ENCODE peak calls at places on chromosomes 7 and 10, in nine cellular contexts. S is ovary, Z is breast epithelium, O is nephron progenitor cell, R is AG09319, T is CD14-positive monocyte, M is cardiac fibroblast, L is glutamatergic neuron, Y is esophagus squamous epithelium. E is an unnamed sample.
A peak's percentile ranks its signal among the peaks of the same experiment; 100 is the strongest.

GRCh38 chr7:74101061-74101681 is 17.6 kb downstream of the LIMK1 start:
- DNase-seq in L (no peak), R (no peak), O (no peak), M (no peak), Z (no peak), S (no peak), T (no peak), Y (no peak), E (no peak)

GRCh38 chr10:115903845-115904244 is 369.2 kb downstream of the GFRA1 start:
- DNase-seq in Y (no peak), R (no peak), Z (no peak), M (no peak), T (no peak), O (no peak), L (no peak), S (no peak), E (no peak)

GRCh38 chr7:16697507-16698199 is 51.7 kb downstream of the BZW2 start:
- DNase-seq in O (no peak), R (no peak), T (no peak), M (peak; percentile 73), S (no peak), Z (no peak), L (no peak), Y (no peak), E (no peak)

GRCh38 chr7:139647812-139648616 is 124.5 kb downstream of the CLEC2L start:
- DNase-seq in O (no peak), L (no peak), M (peak; percentile 31), Z (no peak), T (no peak), Y (no peak), S (no peak), R (no peak), E (no peak)

GRCh38 chr7:131480384-131481315 is 75.8 kb downstream of the PODXL start:
- DNase-seq in S (no peak), M (peak; percentile 67), O (no peak), R (no peak), L (no peak), T (no peak), Z (no peak), Y (no peak), E (no peak)

GRCh38 chr7:151089893-151090730 is 3.8 kb downstream of the AGAP3 start:
- DNase-seq in Z (no peak), S (no peak), M (no peak), O (no peak), R (no peak), T (no peak), Y (no peak), L (no peak), E (no peak)

GRCh38 chr10:100826983-100827818 is 81.8 kb downstream of the PAX2 start:
- DNase-seq in M (no peak), L (peak; percentile 55), Y (no peak), S (no peak), R (no peak), T (no peak), O (peak; percentile 56), Z (peak; percentile 52), E (peak; percentile 51)

GRCh38 chr10:44383749-44384600 is 922 bp downstream of the CXCL12 start:
- DNase-seq in L (peak; percentile 55), O (peak; percentile 57), S (peak; percentile 49), Z (no peak), M (peak; percentile 54), R (no peak), Y (no peak), T (no peak), E (no peak)

GRCh38 chr7:6252310-6252709 is 20.1 kb downstream of the CYTH3 start:
- DNase-seq in Y (no peak), L (no peak), T (no peak), R (no peak), S (no peak), Z (no peak), O (no peak), M (peak; percentile 87), E (no peak)

GRCh38 chr10:6135589-6136168 is 46.8 kb downstream of the RBM17 start:
- DNase-seq in Y (no peak), R (no peak), T (no peak), S (no peak), Z (no peak), L (no peak), M (no peak), O (no peak), E (no peak)

GRCh38 chr7:105990141-105990540 is 27.1 kb downstream of the CDHR3 start:
- DNase-seq in Y (no peak), R (no peak), T (no peak), Z (no peak), L (no peak), O (no peak), M (no peak), S (no peak), E (no peak)

GRCh38 chr10:75396861-75397570 is 4.5 kb downstream of the ZNF503 start:
- DNase-seq in M (peak; percentile 23), L (peak; percentile 49), O (peak; percentile 52), R (no peak), S (peak; percentile 59), Z (no peak), Y (no peak), T (no peak), E (no peak)

GRCh38 chr7:94061316-94061715 is 57.2 kb upstream of the BET1 start:
- DNase-seq in L (no peak), M (no peak), Y (no peak), T (no peak), Z (no peak), O (no peak), S (no peak), R (no peak), E (no peak)

GRCh38 chr10:99621454-99622246 is 1.4 kb upstream of the SLC25A28 start:
- DNase-seq in M (no peak), L (no peak), S (peak; percentile 50), Z (no peak), T (no peak), O (peak; percentile 15), Y (no peak), R (peak; percentile 50), E (no peak)

GRCh38 chr7:101923276-101923985 is 106.0 kb downstream of the CUX1 start:
- DNase-seq in Z (peak; percentile 34), Y (no peak), M (peak; percentile 58), L (no peak), O (no peak), R (no peak), S (peak; percentile 13), T (no peak), E (no peak)

GRCh38 chr10:123165445-123166072 is 11.4 kb downstream of the BUB3 start:
- DNase-seq in T (no peak), Y (no peak), O (no peak), M (no peak), R (no peak), S (no peak), Z (no peak), L (no peak), E (no peak)
- TF ChIP-seq CTCF in T (no peak), Y (no peak), O (no peak), M (no peak), R (no peak), S (no peak), Z (no peak), L (no peak), E (no peak)

GRCh38 chr10:126170367-126170766 is 217.9 kb downstream of the ADAM12 start:
- DNase-seq in Y (no peak), S (no peak), M (no peak), L (no peak), Z (no peak), T (no peak), R (no peak), O (no peak), E (no peak)
- TF ChIP-seq CTCF in Y (no peak), S (no peak), M (no peak), L (no peak), Z (no peak), T (no peak), R (no peak), O (no peak), E (no peak)

GRCh38 chr7:148572067-148572522 is 18.5 kb upstream of the C7orf33 start:
- DNase-seq in Z (no peak), T (no peak), M (no peak), Y (no peak), R (no peak), O (no peak), L (no peak), S (no peak), E (no peak)

GRCh38 chr7:148571381-148571780 is 19.2 kb upstream of the C7orf33 start:
- DNase-seq in Y (no peak), S (no peak), T (no peak), R (no peak), M (no peak), Z (no peak), O (no peak), L (no peak), E (no peak)

GRCh38 chr7:148581685-148582084 is 8.9 kb upstream of the C7orf33 start:
- DNase-seq in O (no peak), Y (no peak), M (no peak), T (no peak), Z (no peak), S (no peak), R (no peak), L (no peak), E (no peak)

DNA sequence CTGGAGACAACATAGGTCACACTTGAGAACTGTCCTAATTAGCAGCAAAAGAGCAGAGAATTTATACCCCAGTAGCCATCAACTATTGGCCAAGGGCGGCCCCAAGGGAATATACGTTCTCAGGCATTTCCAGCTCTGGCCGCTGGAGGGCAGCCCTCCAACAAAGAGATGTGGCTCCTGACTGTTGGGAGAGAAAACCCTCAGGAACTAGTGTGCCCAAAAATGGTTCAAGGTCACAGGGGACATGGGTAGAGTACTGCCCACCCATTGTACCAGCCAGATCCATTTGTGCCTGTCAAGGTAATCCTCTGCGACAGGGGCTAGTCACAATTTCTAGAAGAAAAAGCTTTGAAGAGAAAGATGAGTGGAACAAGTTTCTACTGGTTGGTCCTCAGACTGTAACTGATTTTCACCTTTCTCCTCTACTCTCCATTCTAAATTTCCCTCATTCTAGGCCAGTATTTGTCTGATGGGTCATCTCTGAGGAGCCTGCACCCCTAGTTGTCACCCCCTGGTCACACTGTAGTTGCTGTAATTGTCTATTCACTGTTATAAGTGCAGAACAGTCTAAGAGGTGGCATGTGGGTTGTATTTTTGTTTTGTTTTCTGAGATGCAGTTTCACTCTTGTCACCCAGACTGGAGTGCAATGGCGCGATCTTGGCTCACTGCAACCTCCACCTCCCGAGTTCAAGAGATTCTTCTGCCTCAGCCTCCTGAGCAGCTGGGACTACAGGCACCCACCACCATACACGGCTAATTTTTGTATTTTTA is 14.7 kb upstream of the C7orf33 start:
- DNase-seq in Y (no peak), O (peak; percentile 76), S (peak; percentile 32), R (peak; percentile 11), Z (peak; percentile 59), L (peak; percentile 77), M (peak; percentile 75), T (peak; percentile 53), E (no peak)
- TF ChIP-seq CTCF in Y (peak; percentile 72), O (peak; percentile 88), S (peak; percentile 46), R (peak; percentile 92), Z (peak; percentile 59), L (peak; percentile 90), M (peak; percentile 89), T (peak; percentile 89), E (peak; percentile 88)

GRCh38 chr7:90749774-90750173 is 153.7 kb downstream of the CDK14 start:
- DNase-seq in M (no peak), O (no peak), Z (no peak), Y (no peak), T (no peak), L (no peak), S (no peak), R (no peak), E (peak; percentile 15)
- TF ChIP-seq CTCF in M (peak; percentile 18), O (no peak), Z (no peak), Y (no peak), T (no peak), L (no peak), S (no peak), R (peak; percentile 6), E (no peak)

GRCh38 chr10:86698207-86698940 is 30.1 kb downstream of the LDB3 start:
- DNase-seq in R (no peak), M (no peak), L (no peak), S (no peak), T (no peak), Y (no peak), O (no peak), Z (no peak), E (no peak)
- TF ChIP-seq CTCF in R (no peak), M (peak; percentile 10), L (no peak), S (no peak), T (no peak), Y (no peak), O (no peak), Z (no peak), E (no peak)

E was measured in HL-60.